ENCODE peak calls at places on chromosomes 2 and 18, in eight cellular contexts. B is kidney, D is uterus, R is AG04450, H is IMR-90, S is heart right ventricle, G is lower lobe of right lung, F is PC-3. X is an unnamed sample. For H3K9me3, the result is how much of the 10 kb centered on the place peaks cover.

GRCh38 chr2:218322756-218323525 is 30.6 kb upstream of the TMBIM1 start:
- DNase-seq in H (peak), F (peak), G (peak), R (peak), B (peak), D (peak), S (peak), X (peak)

GRCh38 chr2:40384714-40385113 is 67.2 kb downstream of the SLC8A1 start:
- DNase-seq in B (no peak), H (peak), G (no peak), F (peak), S (no peak), D (no peak), R (peak), X (no peak)

GRCh38 chr2:223759569-223760430 is 77.6 kb downstream of the AP1S3 start:
- DNase-seq in G (no peak), R (no peak), B (no peak), F (peak), H (peak), D (no peak), S (no peak), X (no peak)

GRCh38 chr18:22913861-22914260 is 19.3 kb upstream of the RBBP8 start:
- DNase-seq in F (peak), D (no peak), B (peak), R (no peak), H (no peak), S (no peak), G (peak), X (no peak)

GRCh38 chr18:55235094-55235461 is 275.8 kb upstream of the CCDC68 start:
- DNase-seq in S (no peak), B (no peak), R (no peak), D (no peak), G (no peak), F (no peak), H (no peak), X (no peak)

GRCh38 chr18:69161383-69162028 is 239.2 kb upstream of the DOK6 start:
- DNase-seq in D (no peak), R (peak), S (no peak), G (no peak), F (no peak), B (peak), H (peak), X (no peak)

GRCh38 chr18:76208632-76209308 is 286.3 kb downstream of the ZNF516 start:
- DNase-seq in F (no peak), G (no peak), D (no peak), S (no peak), B (no peak), R (no peak), H (no peak), X (no peak)

GRCh38 chr2:205681836-205682238 is 464 bp upstream of the NRP2 start:
- DNase-seq in S (no peak), H (no peak), R (no peak), B (peak), F (peak), D (peak), G (no peak), X (no peak)

GRCh38 chr2:233470839-233471238 is 95.7 kb downstream of the USP40 start:
- DNase-seq in D (peak), R (no peak), S (no peak), B (peak), F (no peak), H (no peak), G (no peak), X (no peak)

GRCh38 chr2:8628179-8628869 is 53.5 kb upstream of the ID2 start:
- DNase-seq in F (peak), D (no peak), G (peak), B (peak), S (no peak), H (peak), R (no peak), X (no peak)

GRCh38 chr2:105796131-105796638 is 51.5 kb downstream of the NCK2 start:
- DNase-seq in H (no peak), S (no peak), R (no peak), D (no peak), B (no peak), G (no peak), F (no peak), X (no peak)

GRCh38 chr2:162029287-162029901 is 44.6 kb downstream of the DPP4 start:
- DNase-seq in B (peak), D (no peak), R (no peak), F (peak), G (no peak), S (peak), H (peak), X (peak)

GRCh38 chr2:151947524-151948165 is 119.4 kb upstream of the ARL5A start:
- DNase-seq in B (no peak), G (peak), H (no peak), S (no peak), R (no peak), F (peak), D (no peak), X (no peak)

GRCh38 chr18:21265971-21266673 is 24.1 kb downstream of the GREB1L start:
- DNase-seq in D (no peak), G (no peak), B (no peak), F (no peak), S (no peak), R (no peak), H (no peak), X (no peak)

GRCh38 chr2:3490191-3491158 is 28.9 kb downstream of the ADI1 start:
- DNase-seq in H (no peak), R (no peak), B (no peak), D (peak), F (no peak), S (no peak), G (peak), X (no peak)

GRCh38 chr2:200814917-200815316 is 3.2 kb downstream of the BZW1 start:
- DNase-seq in R (no peak), F (no peak), H (no peak), S (no peak), G (no peak), B (no peak), D (no peak), X (no peak)

GRCh38 chr2:45332094-45332493 is 279.0 kb downstream of the SRBD1 start:
- DNase-seq in D (no peak), B (no peak), S (no peak), R (no peak), G (no peak), F (no peak), H (no peak), X (no peak)

GRCh38 chr2:72915076-72915906 is 2.0 kb upstream of the EMX1 start:
- DNase-seq in G (no peak), H (no peak), S (no peak), F (no peak), B (no peak), D (no peak), R (no peak), X (no peak)

GRCh38 chr18:41992066-41992465 is 37.0 kb downstream of the PIK3C3 start:
- DNase-seq in H (no peak), B (no peak), G (no peak), R (no peak), F (no peak), S (no peak), D (no peak), X (no peak)

GRCh38 chr2:101361519-101361918 is 25.8 kb downstream of the CREG2 start:
- DNase-seq in R (no peak), D (no peak), G (no peak), B (no peak), S (no peak), H (no peak), F (peak), X (no peak)

GRCh38 chr18:21629089-21629832 is 17.1 kb downstream of the SNRPD1 start:
- DNase-seq in G (no peak), F (no peak), R (no peak), H (no peak), D (no peak), B (no peak), S (no peak), X (no peak)

GRCh38 chr2:25521665-25522387 is 151.6 kb downstream of the DTNB start:
- DNase-seq in S (peak), G (no peak), R (peak), D (peak), F (peak), H (peak), B (no peak), X (no peak)

DNA sequence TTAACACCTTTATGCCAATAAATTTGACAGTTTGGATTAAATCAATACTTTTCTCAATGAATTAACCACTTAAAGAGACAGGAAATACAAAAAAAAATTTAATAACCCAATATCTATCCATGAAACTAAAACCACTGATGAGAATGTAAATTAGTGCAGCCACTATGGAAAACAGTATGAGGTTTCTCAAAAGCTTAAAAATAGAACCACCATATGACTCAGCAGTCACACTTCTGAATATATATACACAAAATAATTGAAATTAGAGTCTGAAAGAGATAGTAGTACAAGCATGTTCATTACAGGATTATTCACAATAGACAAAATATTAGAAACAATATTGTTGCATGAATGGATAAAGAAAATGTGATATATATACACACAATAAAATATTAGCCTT is 382.1 kb upstream of the SETBP1 start:
- DNase-seq in D (no peak), G (no peak), R (no peak), H (no peak), B (no peak), F (no peak), S (no peak), X (no peak)
- H3K9me3 ChIP-seq in D (under half), G (under half), R (under half), H (under half), B (under half), F (under half), S (under half), X (under half)

GRCh38 chr2:109699646-109700045 is 85.5 kb downstream of the SOWAHC start:
- DNase-seq in G (no peak), D (no peak), F (no peak), S (no peak), B (no peak), R (no peak), H (no peak), X (no peak)

GRCh38 chr2:109701362-109701761 is 87.2 kb downstream of the SOWAHC start:
- DNase-seq in F (no peak), S (no peak), G (no peak), B (no peak), H (no peak), D (no peak), R (no peak), X (no peak)

GRCh38 chr2:109703076-109703475 is 88.9 kb downstream of the SOWAHC start:
- DNase-seq in R (no peak), H (no peak), D (no peak), S (no peak), B (no peak), F (peak), G (no peak), X (no peak)

GRCh38 chr2:109702250-109702985 is 88.3 kb downstream of the SOWAHC start:
- DNase-seq in S (no peak), B (no peak), D (no peak), R (no peak), F (peak), G (no peak), H (peak), X (no peak)

GRCh38 chr2:109700680-109701274 is 86.6 kb downstream of the SOWAHC start:
- DNase-seq in F (no peak), S (no peak), G (no peak), B (no peak), D (no peak), H (no peak), R (no peak), X (no peak)
- H3K27ac ChIP-seq in F (peak), S (no peak), G (peak), B (no peak), D (peak), H (no peak), R (no peak), X (no peak)

DNA sequence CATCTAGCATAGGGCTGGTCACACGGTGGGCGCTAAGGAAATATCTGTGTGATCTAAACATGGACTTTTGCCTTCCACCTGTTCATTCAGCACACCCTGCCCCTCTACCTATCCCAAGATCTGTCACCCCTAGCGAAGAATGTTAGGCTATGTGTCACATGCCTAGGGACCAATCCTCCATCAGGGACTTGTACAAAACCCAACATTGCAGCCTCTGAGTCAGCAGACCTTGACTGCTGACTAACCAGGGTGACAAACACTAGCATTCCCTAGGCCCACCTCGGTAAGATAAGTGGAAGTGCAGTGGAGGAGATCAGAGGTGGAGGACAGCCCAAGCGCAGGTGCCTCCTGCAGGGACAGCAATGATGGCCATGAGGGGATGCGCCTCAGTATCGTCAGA is 99.2 kb downstream of the SOX11 start:
- DNase-seq in R (no peak), B (no peak), G (no peak), F (peak), D (no peak), S (no peak), H (peak), X (no peak)
- H3K9me3 ChIP-seq in R (under half), B (under half), G (under half), F (under half), D (under half), S (under half), H (under half), X (under half)

GRCh38 chr2:26891-27290 is 19.4 kb downstream of the FAM110C start:
- DNase-seq in F (no peak), G (no peak), B (no peak), R (no peak), S (no peak), D (no peak), H (no peak), X (no peak)
- H3K27ac ChIP-seq in F (no peak), G (no peak), B (no peak), R (no peak), S (no peak), D (no peak), H (no peak), X (no peak)